ENCODE peak calls at places on chromosome 9, in five cellular contexts. N, S, U, M and J are unnamed samples.

GRCh38 chr9:115786321-115786720 is 367.3 kb upstream of the PAPPA start:
- DNase-seq in N (no peak), S (no peak), U (no peak), M (no peak), J (no peak)

GRCh38 chr9:116842658-116843057 is 155.6 kb downstream of the TRIM32 start:
- DNase-seq in N (no peak), S (no peak), U (no peak), M (peak; percentile 29), J (peak; percentile 5)

GRCh38 chr9:134725605-134725940 is 84.0 kb downstream of the COL5A1 start:
- DNase-seq in N (no peak), S (no peak), U (no peak), M (no peak), J (no peak)

GRCh38 chr9:15253197-15253596 is 53.8 kb downstream of the TTC39B start:
- DNase-seq in N (no peak), S (no peak), U (no peak), M (peak; percentile 17), J (no peak)

GRCh38 chr9:92970467-92970923 is 23.2 kb downstream of the FGD3 start:
- DNase-seq in N (peak; percentile 56), S (no peak), U (no peak), M (peak; percentile 77), J (no peak)

GRCh38 chr9:117094493-117094892 is 320.4 kb downstream of the ASTN2 start:
- DNase-seq in N (no peak), S (no peak), U (no peak), M (no peak), J (no peak)

GRCh38 chr9:6907772-6908381 is 150.1 kb downstream of the KDM4C start:
- DNase-seq in N (no peak), S (no peak), U (no peak), M (peak; percentile 30), J (peak; percentile 46)

GRCh38 chr9:125747765-125748510 is 765 bp downstream of the PBX3 start:
- DNase-seq in N (peak; percentile 74), S (no peak), U (no peak), M (peak; percentile 30), J (peak; percentile 60)

GRCh38 chr9:99845063-99845462 is 23.4 kb downstream of the NR4A3 start:
- DNase-seq in N (no peak), S (no peak), U (no peak), M (no peak), J (peak; percentile 7)

GRCh38 chr9:114030364-114030763 is 47.7 kb downstream of the AMBP start:
- DNase-seq in N (peak; percentile 56), S (no peak), U (no peak), M (no peak), J (no peak)

GRCh38 chr9:23825143-23825531 is 903 bp downstream of the ELAVL2 start:
- DNase-seq in N (no peak), S (peak; percentile 15), U (no peak), M (no peak), J (peak; percentile 69)

GRCh38 chr9:20022410-20022809 is 233.6 kb upstream of the SLC24A2 start:
- DNase-seq in N (no peak), S (no peak), U (no peak), M (peak; percentile 64), J (no peak)

GRCh38 chr9:121736964-121737462 is 85.6 kb downstream of the DAB2IP start:
- DNase-seq in N (no peak), S (peak; percentile 30), U (no peak), M (no peak), J (no peak)

GRCh38 chr9:82750411-82750918 is 312.5 kb downstream of the RASEF start:
- DNase-seq in N (no peak), S (no peak), U (no peak), M (no peak), J (no peak)

GRCh38 chr9:95025213-95026170 is 292.0 kb downstream of the FANCC start:
- DNase-seq in N (no peak), S (peak; percentile 52), U (peak; percentile 34), M (no peak), J (peak; percentile 85)

GRCh38 chr9:124599121-124599795 is 92.1 kb upstream of the NR5A1 start:
- DNase-seq in N (no peak), S (no peak), U (no peak), M (no peak), J (no peak)

GRCh38 chr9:136671646-136672430 is 9.1 kb downstream of the EGFL7 start:
- DNase-seq in N (peak; percentile 81), S (no peak), U (no peak), M (no peak), J (peak; percentile 61)

GRCh38 chr9:3794005-3794404 is 268.2 kb upstream of the RFX3 start:
- DNase-seq in N (no peak), S (peak; percentile 43), U (no peak), M (peak; percentile 44), J (peak; percentile 33)

GRCh38 chr9:20623748-20624124 is 1.4 kb upstream of the MLLT3 start:
- DNase-seq in N (no peak), S (no peak), U (no peak), M (no peak), J (peak; percentile 38)